ENCODE peak calls at places on chromosomes 5 and 9, in seven cellular contexts. F is A172; H is NCI-H345; T is CD4-positive, alpha-beta memory T cell; O is substantia nigra; D is astrocyte of the spinal cord; A is heart right ventricle. X is an unnamed sample.

GRCh38 chr9:15231788-15232635 is 75.0 kb downstream of the TTC39B start:
- DNase-seq in A (no peak), O (no peak), H (no peak), F (no peak), T (no peak), D (no peak), X (no peak)

GRCh38 chr9:97529363-97530076 is 28.1 kb downstream of the TMOD1 start:
- DNase-seq in H (peak; percentile 13), D (no peak), F (peak; percentile 92), A (no peak), T (no peak), O (no peak), X (no peak)

GRCh38 chr5:87526131-87526530 is 113.4 kb upstream of the CCNH start:
- DNase-seq in A (no peak), F (no peak), D (peak; percentile 9), O (no peak), H (no peak), T (no peak), X (no peak)

GRCh38 chr9:133349965-133350624 is 2.1 kb downstream of the RPL7A start:
- DNase-seq in A (no peak), D (no peak), O (no peak), F (no peak), H (no peak), T (no peak), X (no peak)

GRCh38 chr9:126397056-126397455 is 70.4 kb downstream of the MVB12B start:
- DNase-seq in A (no peak), O (no peak), D (no peak), H (no peak), T (peak; percentile 77), F (no peak), X (peak; percentile 68)

GRCh38 chr5:124743534-124744169 is 2.8 kb downstream of the ZNF608 start:
- DNase-seq in D (peak; percentile 39), A (no peak), T (no peak), F (no peak), O (no peak), H (peak; percentile 27), X (no peak)

GRCh38 chr9:110058304-110058953 is 149.5 kb downstream of the C9orf152 start:
- DNase-seq in F (peak; percentile 77), D (peak; percentile 52), H (peak; percentile 55), T (peak; percentile 40), O (no peak), A (peak; percentile 29), X (peak; percentile 30)

GRCh38 chr5:9288234-9288633 is 257.6 kb downstream of the SEMA5A start:
- DNase-seq in D (no peak), F (no peak), O (no peak), A (peak; percentile 51), T (no peak), H (no peak), X (no peak)

GRCh38 chr9:31615964-31616363 is 768.5 kb upstream of the ACO1 start:
- DNase-seq in O (no peak), D (no peak), F (no peak), T (no peak), A (no peak), H (no peak), X (no peak)

GRCh38 chr9:74413876-74414275 is 83.3 kb upstream of the RORB start:
- DNase-seq in T (no peak), F (no peak), O (no peak), H (no peak), A (no peak), D (no peak), X (no peak)

GRCh38 chr9:108569624-108570023 is 286.2 kb downstream of the ACTL7B start:
- DNase-seq in T (no peak), D (peak; percentile 48), A (no peak), F (peak; percentile 44), O (no peak), H (no peak), X (no peak)

GRCh38 chr9:81506941-81507864 is 182.1 kb downstream of the TLE1 start:
- DNase-seq in O (no peak), F (no peak), H (no peak), D (no peak), T (no peak), A (no peak), X (no peak)

GRCh38 chr9:109297899-109298298 is 23.0 kb downstream of the EPB41L4B start:
- DNase-seq in H (no peak), O (no peak), A (no peak), F (peak; percentile 93), D (peak; percentile 86), T (no peak), X (no peak)

GRCh38 chr5:16296946-16297345 is 117.4 kb upstream of the MARCHF11 start:
- DNase-seq in A (no peak), D (no peak), F (no peak), H (no peak), O (no peak), T (no peak), X (no peak)

GRCh38 chr5:172407861-172408260 is 46.5 kb downstream of the SH3PXD2B start:
- DNase-seq in D (peak; percentile 85), A (no peak), H (no peak), O (no peak), F (peak; percentile 53), T (no peak), X (no peak)

GRCh38 chr9:3677541-3677940 is 151.7 kb upstream of the RFX3 start:
- DNase-seq in A (no peak), T (no peak), D (no peak), H (no peak), F (no peak), O (no peak), X (no peak)

GRCh38 chr9:20728493-20729220 is 44.6 kb downstream of the FOCAD start:
- DNase-seq in F (peak; percentile 5), H (no peak), T (no peak), O (no peak), D (peak; percentile 39), A (no peak), X (no peak)

GRCh38 chr9:137310190-137311052 is 8.3 kb upstream of the NRARP start:
- DNase-seq in F (no peak), O (no peak), T (no peak), H (no peak), D (no peak), A (peak; percentile 10), X (no peak)

GRCh38 chr5:39599721-39600431 is 175.1 kb upstream of the DAB2 start:
- DNase-seq in T (no peak), F (peak; percentile 50), A (no peak), O (no peak), D (peak; percentile 23), H (no peak), X (no peak)

GRCh38 chr9:130943226-130943625 is 4.2 kb upstream of the FIBCD1 start:
- DNase-seq in T (no peak), D (no peak), A (no peak), H (no peak), O (no peak), F (no peak), X (no peak)

GRCh38 chr9:34405719-34406118 is 29.0 kb upstream of the MYORG start:
- DNase-seq in H (no peak), T (no peak), O (no peak), D (peak; percentile 71), A (no peak), F (peak; percentile 46), X (no peak)

GRCh38 chr9:97500263-97500662 is 1.2 kb upstream of the TMOD1 start:
- DNase-seq in D (no peak), O (no peak), F (no peak), A (no peak), H (no peak), T (no peak), X (no peak)

GRCh38 chr5:16740046-16740445 is 123.2 kb upstream of the RETREG1 start:
- DNase-seq in H (no peak), F (no peak), D (no peak), T (no peak), A (no peak), O (no peak), X (no peak)

GRCh38 chr5:170362102-170362501 is 27.1 kb downstream of the KCNMB1 start:
- DNase-seq in T (no peak), F (no peak), H (no peak), D (no peak), O (no peak), A (peak; percentile 38), X (no peak)

GRCh38 chr9:94951591-94952115 is 225.2 kb downstream of the AOPEP start:
- DNase-seq in D (no peak), A (no peak), T (no peak), H (no peak), F (no peak), O (no peak), X (no peak)

GRCh38 chr9:110255417-110256141 is 728 bp downstream of the TXN start:
- DNase-seq in T (peak; percentile 18), H (peak; percentile 58), F (peak; percentile 61), A (peak; percentile 52), D (peak; percentile 43), O (peak; percentile 11), X (peak; percentile 21)

GRCh38 chr5:157484768-157485167 is 24.8 kb downstream of the NIPAL4 start:
- DNase-seq in O (no peak), D (no peak), A (peak; percentile 61), F (no peak), H (no peak), T (no peak), X (no peak)

GRCh38 chr5:116947691-116948528 is 373.3 kb upstream of the SEMA6A start:
- DNase-seq in H (peak; percentile 35), O (peak; percentile 1), A (peak; percentile 59), D (peak; percentile 30), T (peak; percentile 29), F (peak; percentile 61), X (peak; percentile 10)

GRCh38 chr5:149605998-149606721 is 24.9 kb downstream of the ARHGEF37 start:
- DNase-seq in H (no peak), T (no peak), F (peak; percentile 97), O (no peak), A (no peak), D (peak; percentile 75), X (no peak)

GRCh38 chr9:108534741-108535140 is 321.0 kb downstream of the ACTL7B start:
- DNase-seq in T (no peak), H (no peak), O (no peak), A (no peak), D (peak; percentile 84), F (peak; percentile 82), X (no peak)

GRCh38 chr5:83077662-83078261 is 415 bp downstream of the XRCC4 start:
- DNase-seq in F (no peak), D (no peak), T (no peak), A (no peak), H (no peak), O (no peak), X (no peak)

GRCh38 chr5:178431777-178432155 is 158.4 kb downstream of the COL23A1 start:
- DNase-seq in O (no peak), H (no peak), A (no peak), D (peak; percentile 6), F (no peak), T (no peak), X (no peak)